ENCODE peak calls at places on chromosomes 4 and X, in four cellular contexts. I, A, N and Y are unnamed samples.

GRCh38 chr4:51943221-51943620 is 76.9 kb downstream of the LRRC66 start:
- DNase-seq in I (no peak), A (no peak), N (no peak), Y (no peak)

GRCh38 chr4:164531336-164531735 is 222.6 kb upstream of the SMIM31 start:
- DNase-seq in I (no peak), A (no peak), N (no peak), Y (no peak)

GRCh38 chr4:106893903-106894302 is 142.2 kb downstream of the DKK2 start:
- DNase-seq in I (no peak), A (no peak), N (no peak), Y (no peak)

GRCh38 chrX:6748595-6748994 is 213.7 kb upstream of the VCX3A start:
- DNase-seq in I (no peak), A (no peak), N (no peak), Y (no peak)

GRCh38 chrX:122913134-122913533 is 270.9 kb upstream of the GRIA3 start:
- DNase-seq in I (no peak), A (no peak), N (no peak), Y (no peak)

GRCh38 chr4:182554736-182555135 is 311.5 kb downstream of the TENM3 start:
- DNase-seq in I (no peak), A (no peak), N (no peak), Y (no peak)

GRCh38 chr4:150501983-150502382 is 80.0 kb upstream of the MAB21L2 start:
- DNase-seq in I (no peak), A (no peak), N (no peak), Y (no peak)

GRCh38 chr4:113288257-113288656 is 238.8 kb downstream of the ANK2 start:
- DNase-seq in I (no peak), A (no peak), N (no peak), Y (no peak)

GRCh38 chr4:141037441-141037840 is 95.8 kb downstream of the RNF150 start:
- DNase-seq in I (no peak), A (no peak), N (no peak), Y (no peak)

GRCh38 chr4:120826449-120826848 is 96.1 kb downstream of the PRDM5 start:
- DNase-seq in I (no peak), A (no peak), N (no peak), Y (no peak)

GRCh38 chr4:38491854-38492478 is 172.0 kb upstream of the KLF3 start:
- DNase-seq in I (no peak), A (no peak), N (no peak), Y (no peak)